ENCODE peak calls at places on chromosomes 13 and 19, in six cellular contexts. R, I, P, X, G and N are unnamed samples.

GRCh38 chr13:93847162-93847561 is 620.6 kb downstream of the GPC6 start:
- DNase-seq in R (no peak), I (no peak), P (no peak), X (no peak), G (no peak), N (no peak)

GRCh38 chr19:42352216-42352892 is 26.9 kb downstream of the MEGF8 start:
- DNase-seq in R (no peak), I (no peak), P (peak; percentile 42), X (peak; percentile 88), G (no peak), N (no peak)

GRCh38 chr13:94115054-94115453 is 364.4 kb downstream of the DCT start:
- DNase-seq in R (no peak), I (no peak), P (peak; percentile 19), X (no peak), G (no peak), N (no peak)

GRCh38 chr19:48455908-48456562 is 661 bp downstream of the KCNJ14 start:
- DNase-seq in R (no peak), I (no peak), P (no peak), X (no peak), G (no peak), N (no peak)

GRCh38 chr19:4064551-4065260 is 2.0 kb downstream of the ZBTB7A start:
- DNase-seq in R (peak; percentile 86), I (peak; percentile 38), P (peak; percentile 59), X (peak; percentile 60), G (peak; percentile 60), N (peak; percentile 57)

GRCh38 chr19:41299755-41300089 is 10.2 kb upstream of the CCDC97 start:
- DNase-seq in R (peak; percentile 75), I (no peak), P (no peak), X (no peak), G (no peak), N (no peak)

GRCh38 chr13:43664700-43665191 is 122.0 kb downstream of the ENOX1 start:
- DNase-seq in R (no peak), I (no peak), P (peak; percentile 21), X (no peak), G (peak; percentile 14), N (peak; percentile 47)

GRCh38 chr19:29497686-29498436 is 27.9 kb upstream of the VSTM2B start:
- DNase-seq in R (peak; percentile 44), I (no peak), P (no peak), X (no peak), G (no peak), N (no peak)

GRCh38 chr13:74290324-74290773 is 156.1 kb upstream of the KLF12 start:
- DNase-seq in R (no peak), I (peak; percentile 79), P (peak; percentile 93), X (peak; percentile 66), G (no peak), N (peak; percentile 23)

GRCh38 chr13:63516124-63516523 is 2100.5 kb upstream of the PCDH20 start:
- DNase-seq in R (no peak), I (no peak), P (no peak), X (no peak), G (no peak), N (no peak)

GRCh38 chr13:107864543-107865460 is 350.5 kb downstream of the LIG4 start:
- DNase-seq in R (no peak), I (no peak), P (peak; percentile 90), X (no peak), G (no peak), N (peak; percentile 18)

GRCh38 chr19:17162580-17162979 is 52.6 kb upstream of the USE1 start:
- DNase-seq in R (no peak), I (no peak), P (no peak), X (no peak), G (no peak), N (no peak)

GRCh38 chr19:40464059-40465024 is 1.2 kb downstream of the BLVRB start:
- DNase-seq in R (peak; percentile 95), I (peak; percentile 82), P (peak; percentile 94), X (peak; percentile 68), G (peak; percentile 94), N (peak; percentile 93)

GRCh38 chr13:42971670-42972355 is 20.2 kb downstream of the EPSTI1 start:
- DNase-seq in R (no peak), I (no peak), P (no peak), X (no peak), G (no peak), N (no peak)

GRCh38 chr13:44174769-44175425 is 198.7 kb upstream of the SERP2 start:
- DNase-seq in R (no peak), I (no peak), P (no peak), X (no peak), G (no peak), N (peak; percentile 34)

GRCh38 chr19:504634-505033 is 2.7 kb upstream of the TPGS1 start:
- DNase-seq in R (no peak), I (peak; percentile 24), P (no peak), X (no peak), G (no peak), N (no peak)

GRCh38 chr13:110343241-110343865 is 36.3 kb downstream of the COL4A2 start:
- DNase-seq in R (no peak), I (no peak), P (no peak), X (no peak), G (no peak), N (no peak)

GRCh38 chr19:13980340-13980739 is 25.8 kb downstream of the RFX1 start:
- DNase-seq in R (peak; percentile 79), I (no peak), P (no peak), X (no peak), G (no peak), N (no peak)

GRCh38 chr19:13036366-13036976 is 41.2 kb downstream of the NFIX start:
- DNase-seq in R (peak; percentile 90), I (no peak), P (no peak), X (no peak), G (no peak), N (peak; percentile 95)

GRCh38 chr13:79483302-79483701 is 2.3 kb downstream of the NDFIP2 start:
- DNase-seq in R (no peak), I (no peak), P (no peak), X (no peak), G (no peak), N (no peak)

GRCh38 chr19:46721269-46722003 is 4.5 kb upstream of the PRKD2 start:
- DNase-seq in R (no peak), I (peak; percentile 56), P (peak; percentile 66), X (no peak), G (no peak), N (no peak)

GRCh38 chr19:43673702-43674629 is 4.0 kb upstream of the PLAUR start:
- DNase-seq in R (no peak), I (no peak), P (no peak), X (no peak), G (no peak), N (no peak)

GRCh38 chr13:29494520-29494919 is 101.0 kb downstream of the SLC7A1 start:
- DNase-seq in R (no peak), I (no peak), P (no peak), X (no peak), G (no peak), N (no peak)

GRCh38 chr13:114146173-114146572 is 13.8 kb upstream of the RASA3 start:
- DNase-seq in R (no peak), I (no peak), P (no peak), X (no peak), G (no peak), N (no peak)

GRCh38 chr13:109756778-109757177 is 29.6 kb downstream of the IRS2 start:
- DNase-seq in R (no peak), I (no peak), P (no peak), X (no peak), G (no peak), N (no peak)

DNA sequence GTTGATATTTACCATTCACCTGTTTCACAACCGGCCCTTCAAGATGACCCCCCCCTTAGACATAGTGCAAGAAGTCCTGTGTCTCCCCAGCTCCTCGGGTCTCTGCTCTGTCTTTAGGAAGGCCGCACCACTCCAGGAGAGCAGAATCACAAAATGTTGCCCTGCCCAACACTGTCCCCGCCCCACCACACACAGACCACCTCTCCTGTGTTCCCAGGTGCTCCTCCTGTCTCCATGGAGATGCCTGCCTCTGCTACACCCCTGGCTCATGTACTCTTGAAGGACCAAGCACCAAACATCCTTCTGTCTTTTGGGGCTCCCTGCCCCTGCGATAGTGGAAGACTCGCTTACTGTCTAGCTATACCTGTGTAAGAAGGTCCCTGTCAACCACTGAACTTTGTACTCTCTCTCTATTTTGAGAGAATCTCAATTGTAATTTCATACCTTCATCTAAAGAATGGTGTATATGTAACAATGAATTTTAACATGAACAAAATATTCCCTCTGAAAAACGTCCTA is 9.6 kb upstream of the TNFRSF19 start:
- DNase-seq in R (no peak), I (no peak), P (no peak), X (no peak), G (no peak), N (no peak)
- H3K27ac ChIP-seq in R (no peak overlapping the region), I (no peak overlapping the region), P (no peak overlapping the region), X (no peak overlapping the region), G (no peak overlapping the region), N (no peak overlapping the region)

GRCh38 chr13:99996177-99996705 is 14.7 kb downstream of the ZIC2 start:
- DNase-seq in R (no peak), I (no peak), P (peak; percentile 24), X (no peak), G (no peak), N (no peak)

GRCh38 chr13:99995104-99995502 is 13.5 kb downstream of the ZIC2 start:
- DNase-seq in R (no peak), I (no peak), P (no peak), X (no peak), G (no peak), N (no peak)

GRCh38 chr13:99995503-99996176 is 14.1 kb downstream of the ZIC2 start:
- DNase-seq in R (no peak), I (no peak), P (peak; percentile 74), X (no peak), G (no peak), N (peak; percentile 26)

GRCh38 chr13:99998261-99998660 is 16.7 kb downstream of the ZIC2 start:
- DNase-seq in R (no peak), I (no peak), P (no peak), X (no peak), G (no peak), N (no peak)

GRCh38 chr13:99997702-99998219 is 16.2 kb downstream of the ZIC2 start:
- DNase-seq in R (no peak), I (no peak), P (no peak), X (no peak), G (no peak), N (no peak)
- H3K27ac ChIP-seq in R (no peak overlapping the region), I (no peak overlapping the region), P (no peak overlapping the region), X (no peak overlapping the region), G (no peak overlapping the region), N (no peak overlapping the region)

DNA sequence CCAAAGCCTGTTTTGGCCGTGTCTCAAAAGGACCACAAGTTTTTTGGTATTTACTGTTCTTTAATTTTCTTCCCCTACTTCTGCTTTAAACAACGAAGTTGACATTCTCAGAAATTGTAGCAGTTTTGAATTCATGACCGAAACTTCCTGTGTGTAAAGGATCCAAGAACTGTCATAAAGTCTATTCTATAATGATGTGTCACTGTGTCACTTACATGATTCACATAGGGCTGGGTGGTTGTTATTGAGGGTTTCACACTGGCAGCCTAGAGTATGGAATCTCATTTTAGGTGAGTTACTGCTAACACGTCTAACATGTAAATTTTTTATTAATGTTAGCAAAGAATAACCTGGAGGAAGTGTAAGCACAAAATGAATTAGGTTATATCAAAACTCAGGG is 741.0 kb upstream of the KLHL1 start:
- DNase-seq in R (no peak), I (no peak), P (no peak), X (no peak), G (no peak), N (no peak)
- H3K27ac ChIP-seq in R (no peak overlapping the region), I (no peak overlapping the region), P (no peak overlapping the region), X (no peak overlapping the region), G (no peak overlapping the region), N (no peak overlapping the region)

DNA sequence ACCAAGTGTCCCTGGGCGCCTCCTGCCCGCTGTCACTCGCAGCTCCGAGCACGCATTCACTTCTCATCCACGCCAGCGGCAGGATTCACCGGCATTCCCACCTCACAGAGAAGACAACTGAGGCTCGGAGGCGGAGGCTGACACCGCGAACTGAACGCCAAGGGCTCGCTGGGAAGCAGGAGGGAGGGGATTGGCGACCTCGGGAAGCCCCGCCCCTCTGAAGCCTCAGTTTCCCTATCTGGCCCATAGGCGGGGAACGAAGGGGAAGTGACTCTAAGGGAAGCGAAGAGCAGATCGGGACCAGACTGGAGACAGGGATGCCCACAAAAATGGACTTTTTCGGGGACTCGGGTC is 256 bp downstream of the MICOS13 start:
- DNase-seq in R (no peak), I (no peak), P (peak; percentile 61), X (no peak), G (no peak), N (no peak)
- H3K27ac ChIP-seq in R (peak overlapping the region; percentile 60), I (no peak overlapping the region), P (no peak overlapping the region), X (peak overlapping the region; percentile 82), G (peak overlapping the region; percentile 92), N (peak overlapping the region; percentile 51)